ENCODE peak calls at places on chromosomes 7 and 10, in four cellular contexts. G is ovary, Y is K562, V is tibial nerve. Z is an unnamed sample.

GRCh38 chr10:6431186-6431585 is 148.9 kb downstream of the PRKCQ start:
- DNase-seq in Y (no peak), G (no peak), V (no peak), Z (no peak)

GRCh38 chr7:17298840-17299476 is 506 bp downstream of the AHR start:
- DNase-seq in G (peak), V (peak), Y (no peak), Z (peak)

GRCh38 chr10:3091346-3091787 is 24.0 kb downstream of the PFKP start:
- DNase-seq in V (no peak), G (no peak), Y (no peak), Z (no peak)

GRCh38 chr10:64257704-64258103 is 736.5 kb downstream of the REEP3 start:
- DNase-seq in G (no peak), V (no peak), Y (no peak), Z (no peak)

GRCh38 chr10:3237530-3237929 is 64.9 kb upstream of the PITRM1 start:
- DNase-seq in Y (no peak), G (no peak), V (no peak), Z (peak)

GRCh38 chr7:116339564-116339963 is 129.2 kb downstream of the TES start:
- DNase-seq in G (no peak), Y (peak), V (no peak), Z (no peak)

GRCh38 chr7:142925413-142925812 is 8.1 kb downstream of the TRPV5 start:
- DNase-seq in Y (peak), G (no peak), V (no peak), Z (no peak)

GRCh38 chr10:15230257-15230656 is 61.8 kb upstream of the NMT2 start:
- DNase-seq in Y (no peak), V (no peak), G (no peak), Z (no peak)

GRCh38 chr7:30272126-30272525 is 12.3 kb upstream of the ZNRF2 start:
- DNase-seq in Y (no peak), V (no peak), G (no peak), Z (no peak)

GRCh38 chr7:12719141-12719919 is 31.9 kb downstream of the ARL4A start:
- DNase-seq in G (no peak), V (no peak), Y (peak), Z (no peak)

GRCh38 chr7:73706122-73707044 is 13.1 kb downstream of the STX1A start:
- DNase-seq in Y (peak), G (no peak), V (no peak), Z (no peak)

GRCh38 chr10:102918817-102919236 is 733 bp downstream of the CNNM2 start:
- DNase-seq in Y (peak), G (no peak), V (no peak), Z (no peak)

GRCh38 chr10:122733450-122733849 is 33.8 kb upstream of the C10orf120 start:
- DNase-seq in Y (no peak), G (no peak), V (no peak), Z (no peak)

GRCh38 chr7:99860281-99861127 is 16.3 kb downstream of the OR2AE1 start:
- DNase-seq in G (peak), V (peak), Y (no peak), Z (no peak)

GRCh38 chr7:7554021-7554432 is 12.7 kb upstream of the MIOS start:
- DNase-seq in G (no peak), Y (no peak), V (no peak), Z (no peak)

GRCh38 chr7:82017334-82017943 is 247.6 kb upstream of the HGF start:
- DNase-seq in Y (no peak), G (no peak), V (no peak), Z (no peak)

GRCh38 chr10:82811621-82812020 is 936.6 kb downstream of the NRG3 start:
- DNase-seq in G (no peak), V (no peak), Y (peak), Z (no peak)

GRCh38 chr7:49775065-49775948 is 1.9 kb downstream of the VWC2 start:
- DNase-seq in Y (no peak), V (no peak), G (peak), Z (no peak)

GRCh38 chr7:21497072-21497471 is 45.8 kb upstream of the DNAH11 start:
- DNase-seq in G (no peak), Y (no peak), V (no peak), Z (no peak)

GRCh38 chr7:32059289-32060045 is 10.7 kb downstream of the PDE1C start:
- DNase-seq in Y (no peak), G (no peak), V (no peak), Z (no peak)

GRCh38 chr10:89213191-89213808 is 6.2 kb upstream of the CH25H start:
- DNase-seq in G (no peak), V (no peak), Y (peak), Z (no peak)

GRCh38 chr7:134941185-134941900 is 45.0 kb upstream of the AGBL3 start:
- DNase-seq in G (no peak), Y (no peak), V (no peak), Z (no peak)

GRCh38 chr10:75404335-75405200 is 3.0 kb upstream of the ZNF503 start:
- DNase-seq in Y (no peak), G (peak), V (no peak), Z (no peak)

GRCh38 chr10:124736491-124737136 is 7.6 kb downstream of the FAM53B start:
- DNase-seq in Y (no peak), G (peak), V (no peak), Z (peak)
- TF ChIP-seq EP300 in Y (no peak), G (no peak), V (peak), Z (peak)

GRCh38 chr10:97736902-97737769 is at the start of gene ZFYVE27:
- DNase-seq in G (peak), Y (peak), V (peak), Z (peak)

GRCh38 chr10:97734021-97734420 is 2.9 kb upstream of the ZFYVE27 start:
- DNase-seq in Y (no peak), V (no peak), G (no peak), Z (no peak)

GRCh38 chr10:97738616-97739015 is 1.7 kb downstream of the ZFYVE27 start:
- DNase-seq in G (no peak), Y (no peak), V (no peak), Z (peak)

GRCh38 chr10:97737770-97738265 is 890 bp downstream of the ZFYVE27 start:
- DNase-seq in G (no peak), Y (no peak), V (no peak), Z (no peak)

DNA sequence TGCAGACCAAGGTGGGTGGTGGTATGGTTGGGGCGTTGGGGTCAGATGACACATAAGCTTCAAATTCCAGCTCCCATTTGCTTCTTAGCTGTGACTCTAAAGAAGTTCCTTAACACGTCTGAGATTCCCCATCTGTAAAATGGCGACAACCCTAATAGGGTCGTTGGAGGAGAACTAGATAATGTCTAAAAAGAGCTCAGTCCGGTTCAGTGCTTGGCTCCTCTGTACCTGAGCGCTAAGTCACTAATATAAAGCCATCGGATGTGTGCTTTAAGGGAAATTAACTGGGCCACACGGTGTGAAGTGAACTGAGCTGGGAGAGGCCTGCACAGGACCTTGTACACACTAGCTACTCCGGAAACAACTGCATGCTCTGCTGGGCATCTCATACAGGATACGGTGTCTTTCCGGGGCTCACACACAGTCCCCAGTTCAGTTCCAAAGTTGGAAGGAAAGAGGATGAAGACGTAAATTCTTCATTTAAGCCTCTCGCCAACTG is 476 bp upstream of the ZFYVE27 start:
- DNase-seq in G (no peak), V (no peak), Y (no peak), Z (no peak)
- TF ChIP-seq EP300 in G (no peak), V (no peak), Y (no peak), Z (no peak)

GRCh38 chr10:78358982-78359381 is 325.3 kb downstream of the RPS24 start:
- DNase-seq in G (no peak), Y (no peak), V (no peak), Z (no peak)

GRCh38 chr10:78357027-78357672 is 323.5 kb downstream of the RPS24 start:
- DNase-seq in V (no peak), Y (no peak), G (no peak), Z (no peak)

GRCh38 chr10:78356291-78356915 is 322.7 kb downstream of the RPS24 start:
- DNase-seq in V (no peak), G (no peak), Y (no peak), Z (no peak)

GRCh38 chr10:78358406-78358805 is 324.7 kb downstream of the RPS24 start:
- DNase-seq in Y (no peak), V (no peak), G (no peak), Z (no peak)

GRCh38 chr10:78357673-78358206 is 324.1 kb downstream of the RPS24 start:
- DNase-seq in Y (no peak), V (no peak), G (no peak), Z (no peak)
- TF ChIP-seq EP300 in Y (no peak), V (no peak), G (no peak), Z (no peak)

DNA sequence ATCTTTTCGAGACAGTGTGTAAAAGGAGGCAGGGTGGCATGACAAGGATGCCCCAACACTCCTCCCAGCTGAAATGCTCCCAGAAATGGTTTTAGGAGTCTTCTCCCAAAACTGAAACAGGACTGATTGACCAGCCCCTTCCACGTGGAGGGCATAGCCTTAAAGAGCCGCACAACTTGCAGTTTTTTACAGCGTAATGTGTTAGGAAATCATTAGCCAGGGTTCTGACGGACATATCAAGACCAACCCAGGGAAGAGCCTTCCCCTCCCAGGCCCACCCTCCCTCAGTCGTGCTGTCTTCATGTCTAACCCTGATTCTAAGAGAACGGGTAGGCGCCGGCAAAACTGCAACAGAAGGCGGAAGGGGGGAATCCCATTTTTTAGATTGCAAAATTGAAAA is 224.5 kb downstream of the TNS3 start:
- DNase-seq in G (no peak), V (no peak), Y (no peak), Z (no peak)
- TF ChIP-seq EP300 in G (no peak), V (no peak), Y (no peak), Z (no peak)

GRCh38 chr10:88157981-88158465 is 294.6 kb downstream of the PTEN start:
- DNase-seq in G (peak), V (no peak), Y (no peak), Z (peak)
- TF ChIP-seq EP300 in G (no peak), V (no peak), Y (no peak), Z (no peak)

GRCh38 chr7:77326131-77326530 is 90.0 kb downstream of the GSAP start:
- DNase-seq in Y (no peak), V (no peak), G (no peak), Z (no peak)

GRCh38 chr7:77329466-77330168 is 86.5 kb downstream of the GSAP start:
- DNase-seq in Y (no peak), G (no peak), V (no peak), Z (no peak)

GRCh38 chr7:77327932-77328628 is 88.1 kb downstream of the GSAP start:
- DNase-seq in Y (no peak), V (no peak), G (no peak), Z (peak)

GRCh38 chr7:77328669-77329068 is 87.5 kb downstream of the GSAP start:
- DNase-seq in V (no peak), Y (no peak), G (no peak), Z (no peak)

GRCh38 chr7:77327067-77327931 is 88.8 kb downstream of the GSAP start:
- DNase-seq in V (no peak), G (no peak), Y (no peak), Z (peak)
- TF ChIP-seq EP300 in V (peak), G (no peak), Y (no peak), Z (peak)

GRCh38 chr10:58743466-58744115 is 230.9 kb downstream of the BICC1 start:
- DNase-seq in Y (no peak), V (no peak), G (no peak), Z (no peak)
- TF ChIP-seq EP300 in Y (no peak), V (no peak), G (no peak), Z (no peak)